ENCODE peak calls at places on chromosomes 16 and 17, in ten cellular contexts. B is heart right ventricle; Y is brain microvascular endothelial cell; Z is foreskin keratinocyte; G is iPS DF 6.9; R is lung; S is CD4-positive, alpha-beta T cell; V is stomach; K is fibroblast of lung; U is caudate nucleus. D is an unnamed sample.
A peak's percentile ranks its signal among the peaks of the same experiment; 100 is the strongest.

GRCh38 chr16:67847064-67847861 is at the start of gene CENPT:
- DNase-seq in B (no peak), Y (peak; percentile 60), Z (no peak), G (no peak), R (peak; percentile 51), S (no peak), V (peak; percentile 72), K (no peak), U (no peak), D (no peak)

GRCh38 chr16:66455970-66456369 is 28.9 kb downstream of the BEAN1 start:
- DNase-seq in B (no peak), Y (no peak), Z (no peak), G (no peak), R (no peak), S (no peak), V (no peak), K (no peak), U (no peak), D (no peak)

GRCh38 chr17:55699178-55699865 is 23.3 kb downstream of the TMEM100 start:
- DNase-seq in B (no peak), Y (no peak), Z (no peak), G (no peak), R (peak; percentile 32), S (no peak), V (no peak), K (no peak), U (no peak), D (no peak)

GRCh38 chr16:88920618-88921602 is 54.5 kb upstream of the PABPN1L start:
- DNase-seq in B (peak; percentile 82), Y (no peak), Z (peak; percentile 21), G (no peak), R (peak; percentile 62), S (no peak), V (peak; percentile 58), K (peak; percentile 76), U (no peak), D (no peak)

GRCh38 chr16:29926675-29927522 is 873 bp upstream of the KCTD13 start:
- DNase-seq in B (no peak), Y (no peak), Z (no peak), G (no peak), R (no peak), S (no peak), V (no peak), K (peak; percentile 49), U (no peak), D (no peak)

GRCh38 chr17:81036128-81036891 is 1.4 kb downstream of the BAIAP2 start:
- DNase-seq in B (no peak), Y (no peak), Z (no peak), G (no peak), R (no peak), S (no peak), V (no peak), K (no peak), U (no peak), D (no peak)

GRCh38 chr17:17545984-17546383 is 45.5 kb downstream of the PEMT start:
- DNase-seq in B (peak; percentile 7), Y (no peak), Z (no peak), G (no peak), R (no peak), S (no peak), V (no peak), K (no peak), U (no peak), D (no peak)

GRCh38 chr17:38911081-38911730 is 14.2 kb upstream of the LASP1NB start:
- DNase-seq in B (no peak), Y (no peak), Z (no peak), G (no peak), R (no peak), S (no peak), V (no peak), K (no peak), U (no peak), D (no peak)

GRCh38 chr17:15463363-15463762 is 4.1 kb downstream of the CDRT4 start:
- DNase-seq in B (no peak), Y (peak; percentile 33), Z (no peak), G (no peak), R (peak; percentile 42), S (no peak), V (peak; percentile 41), K (peak; percentile 93), U (no peak), D (no peak)

GRCh38 chr16:70789231-70789926 is 11.6 kb downstream of the VAC14 start:
- DNase-seq in B (peak; percentile 43), Y (no peak), Z (no peak), G (no peak), R (no peak), S (no peak), V (peak; percentile 47), K (peak; percentile 85), U (no peak), D (no peak)

GRCh38 chr16:14240216-14240843 is 169.2 kb downstream of the MRTFB start:
- DNase-seq in B (no peak), Y (no peak), Z (no peak), G (no peak), R (no peak), S (no peak), V (no peak), K (peak; percentile 67), U (no peak), D (no peak)

GRCh38 chr17:67105213-67105612 is 60.9 kb downstream of the CACNG1 start:
- DNase-seq in B (no peak), Y (peak; percentile 34), Z (peak; percentile 23), G (no peak), R (no peak), S (no peak), V (no peak), K (peak; percentile 66), U (no peak), D (peak; percentile 2)

GRCh38 chr17:1485311-1485747 is 7.2 kb downstream of the MYO1C start:
- DNase-seq in B (peak; percentile 77), Y (no peak), Z (no peak), G (no peak), R (peak; percentile 50), S (no peak), V (peak; percentile 39), K (peak; percentile 27), U (no peak), D (no peak)

GRCh38 chr16:2511128-2511785 is 2.5 kb upstream of the ATP6V0C start:
- DNase-seq in B (peak; percentile 70), Y (peak; percentile 52), Z (no peak), G (no peak), R (peak; percentile 51), S (no peak), V (peak; percentile 58), K (peak; percentile 70), U (peak; percentile 29), D (no peak)

GRCh38 chr17:67639555-67639954 is 78.2 kb upstream of the NOL11 start:
- DNase-seq in B (no peak), Y (no peak), Z (no peak), G (no peak), R (no peak), S (no peak), V (no peak), K (peak; percentile 13), U (no peak), D (no peak)

GRCh38 chr17:75898065-75898464 is 1.3 kb upstream of the TRIM65 start:
- DNase-seq in B (no peak), Y (no peak), Z (no peak), G (no peak), R (no peak), S (no peak), V (no peak), K (no peak), U (no peak), D (no peak)

GRCh38 chr16:55562936-55563335 is 3.5 kb upstream of the CAPNS2 start:
- DNase-seq in B (no peak), Y (no peak), Z (no peak), G (no peak), R (no peak), S (no peak), V (no peak), K (no peak), U (no peak), D (no peak)

GRCh38 chr17:79622776-79623175 is 11.9 kb upstream of the RBFOX3 start:
- DNase-seq in B (no peak), Y (no peak), Z (no peak), G (no peak), R (no peak), S (no peak), V (no peak), K (no peak), U (no peak), D (no peak)

GRCh38 chr17:64687959-64688358 is 25.9 kb upstream of the SMURF2 start:
- DNase-seq in B (no peak), Y (no peak), Z (peak; percentile 75), G (no peak), R (no peak), S (no peak), V (no peak), K (peak; percentile 41), U (no peak), D (no peak)

GRCh38 chr16:48206594-48207242 is 37.4 kb upstream of the LONP2 start:
- DNase-seq in B (no peak), Y (no peak), Z (peak; percentile 20), G (no peak), R (no peak), S (no peak), V (no peak), K (peak; percentile 23), U (no peak), D (no peak)
- H3K27ac ChIP-seq in B (no peak overlapping the region), Y (no peak overlapping the region), Z (no peak overlapping the region), G (no peak overlapping the region), R (no peak overlapping the region), S (no peak overlapping the region), V (no peak overlapping the region), K (no peak overlapping the region), U (no peak overlapping the region), D (no peak overlapping the region)

DNA sequence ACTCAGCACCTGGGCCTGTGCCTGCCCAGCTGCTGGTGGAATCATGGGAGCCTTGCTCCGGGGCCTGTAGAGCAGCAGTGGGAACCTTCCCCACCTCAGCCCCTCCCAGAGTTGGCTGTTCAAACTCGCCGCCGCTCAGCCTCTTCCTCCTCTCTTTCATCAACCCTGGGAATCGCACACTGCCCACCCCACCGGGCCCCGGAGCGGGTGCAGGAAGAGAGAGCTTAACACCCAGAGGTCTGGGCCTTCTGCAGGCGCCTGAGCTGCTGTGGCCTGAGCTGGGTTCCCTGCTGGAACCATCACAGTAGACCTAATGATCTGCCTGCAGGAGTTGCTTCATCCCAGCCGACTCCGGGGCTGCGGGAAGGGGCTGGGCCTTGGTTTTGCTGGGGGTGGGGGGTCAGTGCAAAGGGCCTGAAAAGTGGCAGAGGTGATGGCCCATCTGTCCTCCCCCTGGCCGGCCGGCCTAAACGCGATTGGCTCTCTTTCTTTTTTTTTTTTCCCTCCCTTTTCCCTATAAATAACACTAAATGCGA is 313.9 kb downstream of the SEC14L1 start:
- DNase-seq in B (peak; percentile 28), Y (no peak), Z (no peak), G (no peak), R (no peak), S (no peak), V (no peak), K (no peak), U (no peak), D (no peak)
- H3K27ac ChIP-seq in B (peak overlapping the region; percentile 45), Y (peak overlapping the region; percentile 65), Z (peak overlapping the region; percentile 86), G (no peak overlapping the region), R (peak overlapping the region; percentile 20), S (peak overlapping the region; percentile 90), V (peak overlapping the region; percentile 93), K (peak overlapping the region; percentile 69), U (no peak overlapping the region), D (peak overlapping the region; percentile 79)

GRCh38 chr16:57868913-57869520 is 66.7 kb upstream of the KIFC3 start:
- DNase-seq in B (no peak), Y (no peak), Z (no peak), G (no peak), R (no peak), S (no peak), V (no peak), K (no peak), U (no peak), D (no peak)
- H3K27ac ChIP-seq in B (no peak overlapping the region), Y (no peak overlapping the region), Z (no peak overlapping the region), G (no peak overlapping the region), R (no peak overlapping the region), S (no peak overlapping the region), V (no peak overlapping the region), K (no peak overlapping the region), U (no peak overlapping the region), D (no peak overlapping the region)

GRCh38 chr17:45308016-45308365 is 8.8 kb downstream of the MAP3K14 start:
- DNase-seq in B (no peak), Y (no peak), Z (no peak), G (no peak), R (no peak), S (no peak), V (no peak), K (no peak), U (no peak), D (no peak)
- H3K27ac ChIP-seq in B (peak overlapping the region; percentile 71), Y (peak overlapping the region; percentile 73), Z (peak overlapping the region; percentile 23), G (no peak overlapping the region), R (peak overlapping the region; percentile 65), S (peak overlapping the region; percentile 38), V (peak overlapping the region; percentile 96), K (peak overlapping the region; percentile 93), U (peak overlapping the region; percentile 89), D (peak overlapping the region; percentile 42)